ENCODE peak calls at places on chromosome 6, in ten cellular contexts. One of them, this sample, is unnamed.

GRCh38 chr6:149899486-149899885 is 1.6 kb upstream of the RAET1E start:
- DNase-seq in heart left ventricle: no peak
- DNase-seq in T-helper 2 cell: no peak
- DNase-seq in OCI-LY7: no peak
- DNase-seq in activated B cell treated with CpG ODN at 0.5 μM for 24 hours: no peak
- DNase-seq in mammary epithelial cell: no peak
- DNase-seq in head of caudate nucleus: no peak
- DNase-seq in tibial artery: no peak
- DNase-seq in fibroblast of lung: no peak
- DNase-seq in NCI-H345: no peak
- DNase-seq in this sample: no peak

GRCh38 chr6:13256614-13257013 is 71.7 kb downstream of the TBC1D7 start:
- DNase-seq in mammary epithelial cell: no peak
- DNase-seq in T-helper 2 cell: no peak
- DNase-seq in NCI-H345: no peak
- DNase-seq in heart left ventricle: no peak
- DNase-seq in head of caudate nucleus: no peak
- DNase-seq in activated B cell treated with CpG ODN at 0.5 μM for 24 hours: no peak
- DNase-seq in OCI-LY7: no peak
- DNase-seq in tibial artery: no peak
- DNase-seq in fibroblast of lung: peak
- DNase-seq in this sample: no peak

GRCh38 chr6:170522565-170523183 is 30.4 kb downstream of the PSMB1 start:
- DNase-seq in T-helper 2 cell: no peak
- DNase-seq in activated B cell treated with CpG ODN at 0.5 μM for 24 hours: no peak
- DNase-seq in NCI-H345: peak
- DNase-seq in heart left ventricle: no peak
- DNase-seq in tibial artery: no peak
- DNase-seq in fibroblast of lung: peak
- DNase-seq in head of caudate nucleus: no peak
- DNase-seq in mammary epithelial cell: no peak
- DNase-seq in OCI-LY7: no peak
- DNase-seq in this sample: no peak

GRCh38 chr6:81158956-81159355 is 593.5 kb downstream of the TENT5A start:
- DNase-seq in head of caudate nucleus: no peak
- DNase-seq in fibroblast of lung: no peak
- DNase-seq in NCI-H345: no peak
- DNase-seq in activated B cell treated with CpG ODN at 0.5 μM for 24 hours: no peak
- DNase-seq in tibial artery: no peak
- DNase-seq in OCI-LY7: no peak
- DNase-seq in mammary epithelial cell: no peak
- DNase-seq in heart left ventricle: no peak
- DNase-seq in T-helper 2 cell: no peak
- DNase-seq in this sample: no peak

GRCh38 chr6:119669228-119669627 is 319.7 kb upstream of the MAN1A1 start:
- DNase-seq in T-helper 2 cell: no peak
- DNase-seq in mammary epithelial cell: no peak
- DNase-seq in fibroblast of lung: no peak
- DNase-seq in activated B cell treated with CpG ODN at 0.5 μM for 24 hours: no peak
- DNase-seq in head of caudate nucleus: no peak
- DNase-seq in heart left ventricle: no peak
- DNase-seq in tibial artery: no peak
- DNase-seq in OCI-LY7: no peak
- DNase-seq in NCI-H345: no peak
- DNase-seq in this sample: no peak

GRCh38 chr6:32254761-32255211 is 30.9 kb upstream of the NOTCH4 start:
- DNase-seq in T-helper 2 cell: no peak
- DNase-seq in mammary epithelial cell: no peak
- DNase-seq in heart left ventricle: no peak
- DNase-seq in NCI-H345: no peak
- DNase-seq in tibial artery: no peak
- DNase-seq in activated B cell treated with CpG ODN at 0.5 μM for 24 hours: no peak
- DNase-seq in head of caudate nucleus: peak
- DNase-seq in fibroblast of lung: no peak
- DNase-seq in OCI-LY7: no peak
- DNase-seq in this sample: no peak

GRCh38 chr6:17012421-17013225 is 89.2 kb upstream of the STMND1 start:
- DNase-seq in head of caudate nucleus: peak
- DNase-seq in activated B cell treated with CpG ODN at 0.5 μM for 24 hours: no peak
- DNase-seq in NCI-H345: no peak
- DNase-seq in tibial artery: no peak
- DNase-seq in T-helper 2 cell: no peak
- DNase-seq in mammary epithelial cell: peak
- DNase-seq in OCI-LY7: no peak
- DNase-seq in heart left ventricle: no peak
- DNase-seq in fibroblast of lung: peak
- DNase-seq in this sample: no peak

GRCh38 chr6:33151050-33151449 is 41.2 kb downstream of the COL11A2 start:
- DNase-seq in OCI-LY7: no peak
- DNase-seq in NCI-H345: no peak
- DNase-seq in activated B cell treated with CpG ODN at 0.5 μM for 24 hours: no peak
- DNase-seq in heart left ventricle: no peak
- DNase-seq in mammary epithelial cell: no peak
- DNase-seq in head of caudate nucleus: no peak
- DNase-seq in tibial artery: no peak
- DNase-seq in T-helper 2 cell: no peak
- DNase-seq in fibroblast of lung: no peak
- DNase-seq in this sample: no peak

GRCh38 chr6:69233195-69233524 is 563.6 kb downstream of the LMBRD1 start:
- DNase-seq in head of caudate nucleus: no peak
- DNase-seq in T-helper 2 cell: no peak
- DNase-seq in heart left ventricle: no peak
- DNase-seq in tibial artery: no peak
- DNase-seq in OCI-LY7: no peak
- DNase-seq in fibroblast of lung: no peak
- DNase-seq in activated B cell treated with CpG ODN at 0.5 μM for 24 hours: no peak
- DNase-seq in NCI-H345: no peak
- DNase-seq in mammary epithelial cell: no peak
- DNase-seq in this sample: no peak

GRCh38 chr6:127547909-127548649 is 28.9 kb upstream of the C6orf58 start:
- DNase-seq in T-helper 2 cell: no peak
- DNase-seq in fibroblast of lung: peak
- DNase-seq in heart left ventricle: no peak
- DNase-seq in tibial artery: no peak
- DNase-seq in OCI-LY7: no peak
- DNase-seq in NCI-H345: no peak
- DNase-seq in head of caudate nucleus: no peak
- DNase-seq in mammary epithelial cell: no peak
- DNase-seq in activated B cell treated with CpG ODN at 0.5 μM for 24 hours: no peak
- DNase-seq in this sample: no peak

GRCh38 chr6:85574932-85575598 is 18.6 kb downstream of the SNX14 start:
- DNase-seq in mammary epithelial cell: peak
- DNase-seq in T-helper 2 cell: no peak
- DNase-seq in fibroblast of lung: peak
- DNase-seq in activated B cell treated with CpG ODN at 0.5 μM for 24 hours: no peak
- DNase-seq in head of caudate nucleus: no peak
- DNase-seq in tibial artery: no peak
- DNase-seq in heart left ventricle: no peak
- DNase-seq in NCI-H345: no peak
- DNase-seq in OCI-LY7: no peak
- DNase-seq in this sample: peak

GRCh38 chr6:89817481-89817880 is 2.1 kb downstream of the MDN1 start:
- DNase-seq in OCI-LY7: no peak
- DNase-seq in tibial artery: no peak
- DNase-seq in fibroblast of lung: no peak
- DNase-seq in head of caudate nucleus: no peak
- DNase-seq in heart left ventricle: no peak
- DNase-seq in NCI-H345: no peak
- DNase-seq in mammary epithelial cell: no peak
- DNase-seq in T-helper 2 cell: no peak
- DNase-seq in activated B cell treated with CpG ODN at 0.5 μM for 24 hours: no peak
- DNase-seq in this sample: no peak

GRCh38 chr6:167141667-167142432 is 15.9 kb downstream of the GPR31 start:
- DNase-seq in tibial artery: no peak
- DNase-seq in NCI-H345: peak
- DNase-seq in OCI-LY7: peak
- DNase-seq in activated B cell treated with CpG ODN at 0.5 μM for 24 hours: peak
- DNase-seq in head of caudate nucleus: peak
- DNase-seq in fibroblast of lung: no peak
- DNase-seq in T-helper 2 cell: no peak
- DNase-seq in heart left ventricle: peak
- DNase-seq in mammary epithelial cell: peak
- DNase-seq in this sample: no peak

GRCh38 chr6:49550413-49551125 is at the start of gene C6orf141:
- DNase-seq in OCI-LY7: no peak
- DNase-seq in head of caudate nucleus: peak
- DNase-seq in mammary epithelial cell: peak
- DNase-seq in tibial artery: no peak
- DNase-seq in activated B cell treated with CpG ODN at 0.5 μM for 24 hours: no peak
- DNase-seq in heart left ventricle: no peak
- DNase-seq in fibroblast of lung: no peak
- DNase-seq in NCI-H345: peak
- DNase-seq in T-helper 2 cell: no peak
- DNase-seq in this sample: no peak